ENCODE peak calls at places on chromosome 7, in nine cellular contexts. One of them, this sample, is unnamed.

GRCh38 chr7:44144968-44145418 is 3.9 kb upstream of the MYL7 start:
- DNase-seq in stimulated activated CD8-positive, alpha-beta memory T cell treated with anti-CD3 and anti-CD28 coated beads, Interleukin-4, amount 100 ng/mL, for 24 hours: no peak
- DNase-seq in LoVo: no peak
- DNase-seq in stimulated activated naive CD8-positive, alpha-beta T cell treated with anti-CD3 and anti-CD28 coated beads, Interleukin-15, Interleukin-2, amounts not matched to agents 100 U/mL and 50 U/mL, for 24 hours: no peak
- DNase-seq in HL-60: no peak
- DNase-seq in HT1080: no peak
- DNase-seq in CD8-positive, alpha-beta T cell: no peak
- DNase-seq in frontal cortex: no peak
- DNase-seq in cardiac fibroblast: no peak
- DNase-seq in this sample: no peak

GRCh38 chr7:70052691-70053090 is 454.4 kb downstream of the AUTS2 start:
- DNase-seq in stimulated activated CD8-positive, alpha-beta memory T cell treated with anti-CD3 and anti-CD28 coated beads, Interleukin-4, amount 100 ng/mL, for 24 hours: no peak
- DNase-seq in LoVo: no peak
- DNase-seq in stimulated activated naive CD8-positive, alpha-beta T cell treated with anti-CD3 and anti-CD28 coated beads, Interleukin-15, Interleukin-2, amounts not matched to agents 100 U/mL and 50 U/mL, for 24 hours: no peak
- DNase-seq in HL-60: no peak
- DNase-seq in HT1080: no peak
- DNase-seq in CD8-positive, alpha-beta T cell: no peak
- DNase-seq in frontal cortex: no peak
- DNase-seq in cardiac fibroblast: no peak
- DNase-seq in this sample: peak

GRCh38 chr7:129434846-129435318 is 650 bp downstream of the STRIP2 start:
- DNase-seq in stimulated activated CD8-positive, alpha-beta memory T cell treated with anti-CD3 and anti-CD28 coated beads, Interleukin-4, amount 100 ng/mL, for 24 hours: no peak
- DNase-seq in LoVo: no peak
- DNase-seq in stimulated activated naive CD8-positive, alpha-beta T cell treated with anti-CD3 and anti-CD28 coated beads, Interleukin-15, Interleukin-2, amounts not matched to agents 100 U/mL and 50 U/mL, for 24 hours: peak
- DNase-seq in HL-60: no peak
- DNase-seq in HT1080: peak
- DNase-seq in CD8-positive, alpha-beta T cell: no peak
- DNase-seq in frontal cortex: peak
- DNase-seq in cardiac fibroblast: peak
- DNase-seq in this sample: peak

GRCh38 chr7:156515911-156516790 is 124.4 kb upstream of the RNF32 start:
- DNase-seq in stimulated activated CD8-positive, alpha-beta memory T cell treated with anti-CD3 and anti-CD28 coated beads, Interleukin-4, amount 100 ng/mL, for 24 hours: no peak
- DNase-seq in LoVo: no peak
- DNase-seq in stimulated activated naive CD8-positive, alpha-beta T cell treated with anti-CD3 and anti-CD28 coated beads, Interleukin-15, Interleukin-2, amounts not matched to agents 100 U/mL and 50 U/mL, for 24 hours: no peak
- DNase-seq in HL-60: no peak
- DNase-seq in HT1080: no peak
- DNase-seq in CD8-positive, alpha-beta T cell: no peak
- DNase-seq in frontal cortex: peak
- DNase-seq in cardiac fibroblast: no peak
- DNase-seq in this sample: no peak

GRCh38 chr7:105493928-105494325 is 28.1 kb downstream of the PUS7 start:
- DNase-seq in stimulated activated CD8-positive, alpha-beta memory T cell treated with anti-CD3 and anti-CD28 coated beads, Interleukin-4, amount 100 ng/mL, for 24 hours: no peak
- DNase-seq in LoVo: no peak
- DNase-seq in stimulated activated naive CD8-positive, alpha-beta T cell treated with anti-CD3 and anti-CD28 coated beads, Interleukin-15, Interleukin-2, amounts not matched to agents 100 U/mL and 50 U/mL, for 24 hours: no peak
- DNase-seq in HL-60: no peak
- DNase-seq in HT1080: peak
- DNase-seq in CD8-positive, alpha-beta T cell: no peak
- DNase-seq in frontal cortex: no peak
- DNase-seq in cardiac fibroblast: peak
- DNase-seq in this sample: no peak

GRCh38 chr7:4203786-4204185 is 478.3 kb upstream of the FOXK1 start:
- DNase-seq in stimulated activated CD8-positive, alpha-beta memory T cell treated with anti-CD3 and anti-CD28 coated beads, Interleukin-4, amount 100 ng/mL, for 24 hours: no peak
- DNase-seq in LoVo: no peak
- DNase-seq in stimulated activated naive CD8-positive, alpha-beta T cell treated with anti-CD3 and anti-CD28 coated beads, Interleukin-15, Interleukin-2, amounts not matched to agents 100 U/mL and 50 U/mL, for 24 hours: no peak
- DNase-seq in HL-60: no peak
- DNase-seq in HT1080: no peak
- DNase-seq in CD8-positive, alpha-beta T cell: no peak
- DNase-seq in frontal cortex: no peak
- DNase-seq in cardiac fibroblast: no peak
- DNase-seq in this sample: no peak

GRCh38 chr7:149171894-149172533 is 23.3 kb upstream of the ZNF282 start:
- DNase-seq in stimulated activated CD8-positive, alpha-beta memory T cell treated with anti-CD3 and anti-CD28 coated beads, Interleukin-4, amount 100 ng/mL, for 24 hours: no peak
- DNase-seq in LoVo: peak
- DNase-seq in stimulated activated naive CD8-positive, alpha-beta T cell treated with anti-CD3 and anti-CD28 coated beads, Interleukin-15, Interleukin-2, amounts not matched to agents 100 U/mL and 50 U/mL, for 24 hours: no peak
- DNase-seq in HL-60: no peak
- DNase-seq in HT1080: peak
- DNase-seq in CD8-positive, alpha-beta T cell: no peak
- DNase-seq in frontal cortex: no peak
- DNase-seq in cardiac fibroblast: peak
- DNase-seq in this sample: no peak

GRCh38 chr7:27172388-27172774 is 1.7 kb downstream of the HOXA10 start:
- DNase-seq in stimulated activated CD8-positive, alpha-beta memory T cell treated with anti-CD3 and anti-CD28 coated beads, Interleukin-4, amount 100 ng/mL, for 24 hours: no peak
- DNase-seq in LoVo: no peak
- DNase-seq in stimulated activated naive CD8-positive, alpha-beta T cell treated with anti-CD3 and anti-CD28 coated beads, Interleukin-15, Interleukin-2, amounts not matched to agents 100 U/mL and 50 U/mL, for 24 hours: no peak
- DNase-seq in HL-60: no peak
- DNase-seq in HT1080: peak
- DNase-seq in CD8-positive, alpha-beta T cell: no peak
- DNase-seq in frontal cortex: no peak
- DNase-seq in cardiac fibroblast: no peak
- DNase-seq in this sample: peak

GRCh38 chr7:2715341-2716231 is 27.6 kb downstream of the AMZ1 start:
- DNase-seq in stimulated activated CD8-positive, alpha-beta memory T cell treated with anti-CD3 and anti-CD28 coated beads, Interleukin-4, amount 100 ng/mL, for 24 hours: peak
- DNase-seq in LoVo: no peak
- DNase-seq in stimulated activated naive CD8-positive, alpha-beta T cell treated with anti-CD3 and anti-CD28 coated beads, Interleukin-15, Interleukin-2, amounts not matched to agents 100 U/mL and 50 U/mL, for 24 hours: peak
- DNase-seq in HL-60: no peak
- DNase-seq in HT1080: no peak
- DNase-seq in CD8-positive, alpha-beta T cell: peak
- DNase-seq in frontal cortex: no peak
- DNase-seq in cardiac fibroblast: no peak
- DNase-seq in this sample: no peak

GRCh38 chr7:6705959-6706665 is 635 bp downstream of the ZNF12 start:
- DNase-seq in stimulated activated CD8-positive, alpha-beta memory T cell treated with anti-CD3 and anti-CD28 coated beads, Interleukin-4, amount 100 ng/mL, for 24 hours: peak
- DNase-seq in LoVo: peak
- DNase-seq in stimulated activated naive CD8-positive, alpha-beta T cell treated with anti-CD3 and anti-CD28 coated beads, Interleukin-15, Interleukin-2, amounts not matched to agents 100 U/mL and 50 U/mL, for 24 hours: peak
- DNase-seq in HL-60: no peak
- DNase-seq in HT1080: peak
- DNase-seq in CD8-positive, alpha-beta T cell: peak
- DNase-seq in frontal cortex: no peak
- DNase-seq in cardiac fibroblast: peak
- DNase-seq in this sample: peak

GRCh38 chr7:142496545-142496991 is 238.7 kb upstream of the PRSS58 start:
- DNase-seq in stimulated activated CD8-positive, alpha-beta memory T cell treated with anti-CD3 and anti-CD28 coated beads, Interleukin-4, amount 100 ng/mL, for 24 hours: no peak
- DNase-seq in LoVo: peak
- DNase-seq in stimulated activated naive CD8-positive, alpha-beta T cell treated with anti-CD3 and anti-CD28 coated beads, Interleukin-15, Interleukin-2, amounts not matched to agents 100 U/mL and 50 U/mL, for 24 hours: no peak
- DNase-seq in HL-60: peak
- DNase-seq in HT1080: peak
- DNase-seq in CD8-positive, alpha-beta T cell: no peak
- DNase-seq in frontal cortex: no peak
- DNase-seq in cardiac fibroblast: peak
- DNase-seq in this sample: peak

GRCh38 chr7:131080754-131081153 is 246.9 kb upstream of the MKLN1 start:
- DNase-seq in stimulated activated CD8-positive, alpha-beta memory T cell treated with anti-CD3 and anti-CD28 coated beads, Interleukin-4, amount 100 ng/mL, for 24 hours: no peak
- DNase-seq in LoVo: no peak
- DNase-seq in stimulated activated naive CD8-positive, alpha-beta T cell treated with anti-CD3 and anti-CD28 coated beads, Interleukin-15, Interleukin-2, amounts not matched to agents 100 U/mL and 50 U/mL, for 24 hours: no peak
- DNase-seq in HL-60: no peak
- DNase-seq in HT1080: no peak
- DNase-seq in CD8-positive, alpha-beta T cell: no peak
- DNase-seq in frontal cortex: no peak
- DNase-seq in cardiac fibroblast: no peak
- DNase-seq in this sample: no peak

GRCh38 chr7:29274156-29275017 is 79.8 kb downstream of the CHN2 start:
- DNase-seq in stimulated activated CD8-positive, alpha-beta memory T cell treated with anti-CD3 and anti-CD28 coated beads, Interleukin-4, amount 100 ng/mL, for 24 hours: no peak
- DNase-seq in LoVo: no peak
- DNase-seq in stimulated activated naive CD8-positive, alpha-beta T cell treated with anti-CD3 and anti-CD28 coated beads, Interleukin-15, Interleukin-2, amounts not matched to agents 100 U/mL and 50 U/mL, for 24 hours: no peak
- DNase-seq in HL-60: no peak
- DNase-seq in HT1080: no peak
- DNase-seq in CD8-positive, alpha-beta T cell: no peak
- DNase-seq in frontal cortex: peak
- DNase-seq in cardiac fibroblast: peak
- DNase-seq in this sample: peak

GRCh38 chr7:133859191-133859590 is 267.9 kb upstream of the LRGUK start:
- DNase-seq in stimulated activated CD8-positive, alpha-beta memory T cell treated with anti-CD3 and anti-CD28 coated beads, Interleukin-4, amount 100 ng/mL, for 24 hours: no peak
- DNase-seq in LoVo: no peak
- DNase-seq in stimulated activated naive CD8-positive, alpha-beta T cell treated with anti-CD3 and anti-CD28 coated beads, Interleukin-15, Interleukin-2, amounts not matched to agents 100 U/mL and 50 U/mL, for 24 hours: no peak
- DNase-seq in HL-60: no peak
- DNase-seq in HT1080: no peak
- DNase-seq in CD8-positive, alpha-beta T cell: no peak
- DNase-seq in frontal cortex: no peak
- DNase-seq in cardiac fibroblast: no peak
- DNase-seq in this sample: no peak

GRCh38 chr7:53151496-53151895 is 116.1 kb downstream of the POM121L12 start:
- DNase-seq in stimulated activated CD8-positive, alpha-beta memory T cell treated with anti-CD3 and anti-CD28 coated beads, Interleukin-4, amount 100 ng/mL, for 24 hours: no peak
- DNase-seq in LoVo: no peak
- DNase-seq in stimulated activated naive CD8-positive, alpha-beta T cell treated with anti-CD3 and anti-CD28 coated beads, Interleukin-15, Interleukin-2, amounts not matched to agents 100 U/mL and 50 U/mL, for 24 hours: no peak
- DNase-seq in HL-60: no peak
- DNase-seq in HT1080: no peak
- DNase-seq in CD8-positive, alpha-beta T cell: no peak
- DNase-seq in frontal cortex: no peak
- DNase-seq in cardiac fibroblast: no peak
- DNase-seq in this sample: no peak

GRCh38 chr7:24318326-24318725 is 34.3 kb downstream of the NPY start:
- DNase-seq in stimulated activated CD8-positive, alpha-beta memory T cell treated with anti-CD3 and anti-CD28 coated beads, Interleukin-4, amount 100 ng/mL, for 24 hours: no peak
- DNase-seq in LoVo: no peak
- DNase-seq in stimulated activated naive CD8-positive, alpha-beta T cell treated with anti-CD3 and anti-CD28 coated beads, Interleukin-15, Interleukin-2, amounts not matched to agents 100 U/mL and 50 U/mL, for 24 hours: no peak
- DNase-seq in HL-60: no peak
- DNase-seq in HT1080: peak
- DNase-seq in CD8-positive, alpha-beta T cell: no peak
- DNase-seq in frontal cortex: no peak
- DNase-seq in cardiac fibroblast: peak
- DNase-seq in this sample: peak

This sample was measured in RPMI7951.